ENCODE peak calls at places on chromosomes 6 and 20, in eight cellular contexts. B is kidney tubule cell; D is AG09319; U is transverse colon; Q is activated gamma-delta T cell treated with anti-CD3 and anti-CD28 coated beads, Interleukin-2, amount 50 U/mL, for 16 hours; E is KBM-7; Z is Peyer's patch; R is Ammon's horn. T is an unnamed sample.
A peak's percentile ranks its signal among the peaks of the same experiment; 100 is the strongest.

GRCh38 chr6:830667-831327 is 137.9 kb upstream of the EXOC2 start:
- DNase-seq in R (no peak), B (no peak), Z (no peak), Q (no peak), E (no peak), D (no peak), U (no peak), T (no peak)

GRCh38 chr6:46528956-46529750 is 37.9 kb upstream of the RCAN2 start:
- DNase-seq in D (no peak), U (no peak), R (no peak), Q (no peak), Z (no peak), E (no peak), B (no peak), T (no peak)

GRCh38 chr6:132188865-132189264 is 212.4 kb downstream of the MOXD1 start:
- DNase-seq in B (peak; percentile 39), Q (no peak), Z (no peak), R (no peak), E (peak; percentile 27), U (no peak), D (no peak), T (no peak)

GRCh38 chr6:151716446-151717047 is 90.9 kb upstream of the ESR1 start:
- DNase-seq in B (peak; percentile 62), U (no peak), Z (no peak), D (no peak), Q (no peak), E (peak; percentile 21), R (no peak), T (no peak)

GRCh38 chr20:46230811-46231282 is 77.5 kb downstream of the CDH22 start:
- DNase-seq in B (peak; percentile 29), D (no peak), E (peak; percentile 23), Q (no peak), R (no peak), U (no peak), Z (no peak), T (no peak)

GRCh38 chr6:117605169-117605826 is 3.0 kb upstream of the GOPC start:
- DNase-seq in E (peak; percentile 79), R (peak; percentile 91), Q (peak; percentile 32), D (peak; percentile 56), Z (peak; percentile 70), U (peak; percentile 57), B (peak; percentile 73), T (no peak)

GRCh38 chr6:135680964-135681913 is 170.3 kb upstream of the PDE7B start:
- DNase-seq in B (peak; percentile 14), R (no peak), D (no peak), Z (no peak), Q (no peak), U (no peak), E (no peak), T (no peak)

GRCh38 chr6:29553268-29554057 is 6.1 kb downstream of the UBD start:
- DNase-seq in D (no peak), Z (peak; percentile 70), U (peak; percentile 46), R (peak; percentile 11), E (no peak), Q (no peak), B (peak; percentile 48), T (no peak)

GRCh38 chr6:137222376-137222775 is 3.2 kb upstream of the IFNGR1 start:
- DNase-seq in R (peak; percentile 50), B (no peak), U (no peak), E (peak; percentile 85), Q (no peak), Z (no peak), D (no peak), T (no peak)

GRCh38 chr6:116682334-116682712 is 1.3 kb downstream of the KPNA5 start:
- DNase-seq in Z (no peak), E (peak; percentile 72), D (no peak), R (peak; percentile 57), Q (peak; percentile 20), U (no peak), B (peak; percentile 50), T (no peak)

GRCh38 chr6:1070085-1070521 is 241.8 kb upstream of the FOXQ1 start:
- DNase-seq in B (no peak), D (no peak), Q (no peak), U (peak; percentile 19), R (no peak), E (no peak), Z (no peak), T (no peak)

GRCh38 chr6:55445648-55446204 is 118.5 kb downstream of the GFRAL start:
- DNase-seq in Z (no peak), E (peak; percentile 46), R (peak; percentile 45), Q (no peak), B (peak; percentile 39), U (no peak), D (no peak), T (no peak)

GRCh38 chr6:31791324-31792089 is 4.0 kb downstream of the VARS1 start:
- DNase-seq in D (no peak), B (peak; percentile 38), Z (no peak), U (no peak), Q (no peak), R (peak; percentile 72), E (peak; percentile 77), T (no peak)

T was measured in left lobe of liver.